ENCODE peak calls at places on chromosomes 4 and X, in four cellular contexts. Q is lower leg skin, J is uterus, C is OCI-LY7. I is an unnamed sample.

GRCh38 chrX:134484039-134484438 is 24.1 kb downstream of the HPRT1 start:
- DNase-seq in C (peak), Q (no peak), J (no peak), I (peak)

GRCh38 chrX:107601759-107602158 is 26.6 kb upstream of the PRPS1 start:
- DNase-seq in Q (no peak), C (no peak), J (no peak), I (no peak)

GRCh38 chr4:10161840-10162239 is 45.2 kb upstream of the WDR1 start:
- DNase-seq in C (no peak), J (no peak), Q (no peak), I (no peak)

GRCh38 chr4:53656421-53656981 is 65.2 kb upstream of the LNX1 start:
- DNase-seq in J (peak), Q (peak), C (no peak), I (no peak)

GRCh38 chr4:84924439-84924838 is 42.1 kb downstream of the WDFY3 start:
- DNase-seq in C (no peak), Q (no peak), J (no peak), I (no peak)

GRCh38 chr4:77203380-77204197 is 46.6 kb downstream of the CCNG2 start:
- DNase-seq in Q (peak), J (peak), C (peak), I (peak)

GRCh38 chr4:95077864-95078263 is 320.1 kb downstream of the BMPR1B start:
- DNase-seq in J (no peak), Q (no peak), C (no peak), I (no peak)

GRCh38 chrX:116499780-116500179 is 37.0 kb upstream of the CT83 start:
- DNase-seq in J (no peak), C (no peak), Q (peak), I (no peak)

GRCh38 chrX:24525455-24525854 is 60.4 kb downstream of the PDK3 start:
- DNase-seq in Q (no peak), J (no peak), C (no peak), I (no peak)

GRCh38 chr4:38503689-38504395 is 160.2 kb upstream of the KLF3 start:
- DNase-seq in J (no peak), C (peak), Q (no peak), I (peak)

GRCh38 chr4:7938513-7939376 is 916 bp downstream of the AFAP1 start:
- DNase-seq in J (no peak), C (no peak), Q (no peak), I (no peak)

GRCh38 chrX:119638725-119639471 is 32.7 kb upstream of the NKRF start:
- DNase-seq in Q (no peak), C (no peak), J (no peak), I (peak)

GRCh38 chrX:86002076-86002896 is 45.1 kb downstream of the CHM start:
- DNase-seq in Q (no peak), C (no peak), J (no peak), I (no peak)

GRCh38 chr4:37951465-37952352 is 8.5 kb upstream of the PTTG2 start:
- DNase-seq in Q (no peak), J (no peak), C (no peak), I (no peak)

GRCh38 chrX:71107762-71108360 is 1.3 kb upstream of the CXorf65 start:
- DNase-seq in C (no peak), J (no peak), Q (no peak), I (no peak)

GRCh38 chr4:85717366-85717765 is 242.4 kb downstream of the ARHGAP24 start:
- DNase-seq in Q (no peak), C (peak), J (no peak), I (no peak)

GRCh38 chrX:111465664-111466063 is 45.8 kb upstream of the SERTM2 start:
- DNase-seq in J (no peak), C (no peak), Q (no peak), I (no peak)

GRCh38 chr4:13642576-13642975 is 15.1 kb upstream of the BOD1L1 start:
- DNase-seq in C (no peak), Q (no peak), J (no peak), I (no peak)

GRCh38 chr4:43456383-43456782 is 563.9 kb downstream of the GRXCR1 start:
- DNase-seq in C (no peak), J (no peak), Q (no peak), I (no peak)

DNA sequence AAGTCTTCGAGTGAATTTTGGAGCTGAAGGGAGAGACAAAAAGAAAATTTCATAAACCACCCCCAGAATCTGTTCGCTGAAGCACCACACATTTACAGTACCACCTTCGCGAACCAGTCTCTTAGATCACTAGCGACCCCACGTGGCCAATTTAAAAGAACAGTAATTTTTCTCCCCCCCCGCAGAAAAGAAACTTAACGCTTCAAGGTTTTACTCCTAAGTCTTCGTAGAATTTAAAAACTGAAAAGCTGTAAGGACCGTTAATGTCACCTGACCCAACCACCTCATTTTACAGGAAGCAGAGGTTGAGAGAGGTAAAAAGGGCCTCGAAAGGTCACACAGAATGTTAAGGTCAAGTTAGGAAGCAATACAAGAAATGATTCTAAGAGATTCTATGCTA is 187.5 kb downstream of the QDPR start:
- DNase-seq in J (peak), C (peak), Q (no peak), I (no peak)
- H3K4me3 ChIP-seq in J (no peak), C (no peak), Q (no peak), I (no peak)

DNA sequence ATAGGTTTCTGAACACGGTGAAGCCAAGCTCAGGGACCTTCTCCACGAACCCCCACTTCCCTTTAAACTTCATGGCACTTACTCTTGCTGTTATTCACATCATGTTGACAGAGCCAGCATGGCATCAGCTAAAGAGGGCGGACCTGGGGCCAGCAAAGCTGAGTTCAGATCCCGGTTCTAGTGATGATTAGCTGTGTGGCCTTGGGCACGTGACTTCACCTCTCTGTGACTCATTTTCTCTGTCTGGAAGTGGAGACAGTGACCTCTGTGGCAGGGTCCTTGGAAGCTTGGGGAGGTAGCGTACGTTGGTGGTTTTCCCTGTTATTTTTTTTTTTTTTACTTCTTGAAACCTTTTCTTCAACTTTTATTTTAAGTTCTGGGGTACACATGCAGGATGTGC is 13.4 kb downstream of the EVC start:
- DNase-seq in Q (no peak), J (no peak), C (no peak), I (no peak)
- TF ChIP-seq CTCF in Q (no peak), J (no peak), C (no peak), I (no peak)

GRCh38 chrX:16137416-16138107 is 14.2 kb downstream of the GRPR start:
- DNase-seq in C (peak), Q (no peak), J (no peak), I (peak)

GRCh38 chrX:16138108-16138427 is 14.7 kb downstream of the GRPR start:
- DNase-seq in J (no peak), Q (no peak), C (peak), I (peak)

GRCh38 chrX:16140983-16141382 is 17.6 kb downstream of the GRPR start:
- DNase-seq in J (no peak), Q (no peak), C (no peak), I (no peak)

GRCh38 chrX:16143968-16144367 is 20.6 kb downstream of the GRPR start:
- DNase-seq in J (no peak), Q (no peak), C (no peak), I (no peak)

GRCh38 chrX:16140448-16140847 is 17.1 kb downstream of the GRPR start:
- DNase-seq in Q (no peak), J (no peak), C (no peak), I (no peak)
- H3K4me3 ChIP-seq in Q (no peak), J (no peak), C (no peak), I (no peak)

GRCh38 chr4:3791910-3792542 is 25.8 kb downstream of the ADRA2C start:
- DNase-seq in Q (no peak), C (peak), J (no peak), I (no peak)

GRCh38 chr4:3793545-3793944 is 27.4 kb downstream of the ADRA2C start:
- DNase-seq in J (no peak), C (no peak), Q (no peak), I (no peak)

GRCh38 chr4:3790006-3790561 is 23.9 kb downstream of the ADRA2C start:
- DNase-seq in C (no peak), J (no peak), Q (no peak), I (no peak)

GRCh38 chr4:3791256-3791655 is 25.1 kb downstream of the ADRA2C start:
- DNase-seq in J (no peak), C (no peak), Q (no peak), I (no peak)

DNA sequence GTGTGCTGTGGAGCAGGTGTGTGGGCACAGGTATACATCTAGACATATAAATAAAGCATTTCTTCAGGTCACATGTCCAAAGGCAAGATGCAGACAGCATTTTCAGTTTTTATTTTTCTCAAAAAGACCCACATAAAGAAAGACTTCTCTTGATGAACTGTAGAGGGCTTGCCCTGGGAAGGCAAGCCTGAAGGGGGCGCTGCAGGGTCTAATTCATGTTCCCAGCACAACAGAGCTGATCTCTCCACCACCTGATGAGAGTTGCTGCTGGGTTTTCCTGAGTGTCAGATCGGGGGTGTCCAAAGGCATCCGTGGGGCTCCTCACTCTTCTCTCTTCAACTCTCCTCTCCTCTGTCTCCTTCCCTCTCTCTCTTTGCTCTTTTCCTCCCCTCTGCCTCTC is 26.6 kb downstream of the ADRA2C start:
- DNase-seq in Q (no peak), C (no peak), J (no peak), I (no peak)
- TF ChIP-seq CTCF in Q (no peak), C (peak), J (no peak), I (no peak)

GRCh38 chr4:87005369-87005689 is 70.5 kb downstream of the AFF1 start:
- DNase-seq in Q (no peak), C (peak), J (no peak), I (no peak)
- H3K4me3 ChIP-seq in Q (no peak), C (peak), J (peak), I (peak)

GRCh38 chr4:117447925-117448324 is 362.5 kb upstream of the TRAM1L1 start:
- DNase-seq in J (no peak), Q (no peak), C (peak), I (no peak)
- TF ChIP-seq CTCF in J (no peak), Q (no peak), C (peak), I (peak)

DNA sequence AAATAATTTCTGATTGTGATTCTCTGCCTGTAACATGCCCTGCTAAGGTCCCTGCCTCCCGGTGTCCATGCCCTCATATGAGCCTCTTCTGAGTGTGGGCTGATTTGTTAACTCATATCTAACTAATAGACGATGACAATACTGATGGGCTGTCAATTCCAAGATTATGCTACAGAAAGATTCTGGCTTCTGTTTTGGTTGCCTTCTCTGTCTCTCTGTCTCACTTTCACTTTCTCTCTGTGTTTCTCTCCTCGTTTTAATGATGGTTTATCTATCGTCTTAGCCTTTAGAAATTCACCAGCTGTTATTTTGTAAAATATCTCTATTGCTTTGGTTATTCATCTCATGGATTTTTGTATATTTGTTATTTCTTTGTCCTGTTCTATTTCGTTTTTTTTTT is 312.5 kb upstream of the ANXA10 start:
- DNase-seq in C (no peak), J (no peak), Q (no peak), I (no peak)
- H3K4me3 ChIP-seq in C (no peak), J (no peak), Q (no peak), I (no peak)

GRCh38 chr4:16196482-16197393 is 29.5 kb downstream of the TAPT1 start:
- DNase-seq in Q (no peak), J (no peak), C (no peak), I (no peak)
- TF ChIP-seq CTCF in Q (no peak), J (peak), C (no peak), I (peak)

GRCh38 chr4:174929346-174929745 is 11.2 kb downstream of the ADAM29 start:
- DNase-seq in C (peak), Q (no peak), J (no peak), I (no peak)

GRCh38 chr4:174926958-174927357 is 8.8 kb downstream of the ADAM29 start:
- DNase-seq in Q (no peak), C (peak), J (no peak), I (no peak)

GRCh38 chr4:174930895-174931294 is 12.7 kb downstream of the ADAM29 start:
- DNase-seq in Q (no peak), J (no peak), C (peak), I (no peak)

GRCh38 chr4:174928575-174929253 is 10.6 kb downstream of the ADAM29 start:
- DNase-seq in J (no peak), C (peak), Q (no peak), I (no peak)

GRCh38 chr4:174928174-174928573 is 10.0 kb downstream of the ADAM29 start:
- DNase-seq in Q (no peak), J (no peak), C (peak), I (peak)
- H3K4me3 ChIP-seq in Q (no peak), J (no peak), C (peak), I (no peak)

DNA sequence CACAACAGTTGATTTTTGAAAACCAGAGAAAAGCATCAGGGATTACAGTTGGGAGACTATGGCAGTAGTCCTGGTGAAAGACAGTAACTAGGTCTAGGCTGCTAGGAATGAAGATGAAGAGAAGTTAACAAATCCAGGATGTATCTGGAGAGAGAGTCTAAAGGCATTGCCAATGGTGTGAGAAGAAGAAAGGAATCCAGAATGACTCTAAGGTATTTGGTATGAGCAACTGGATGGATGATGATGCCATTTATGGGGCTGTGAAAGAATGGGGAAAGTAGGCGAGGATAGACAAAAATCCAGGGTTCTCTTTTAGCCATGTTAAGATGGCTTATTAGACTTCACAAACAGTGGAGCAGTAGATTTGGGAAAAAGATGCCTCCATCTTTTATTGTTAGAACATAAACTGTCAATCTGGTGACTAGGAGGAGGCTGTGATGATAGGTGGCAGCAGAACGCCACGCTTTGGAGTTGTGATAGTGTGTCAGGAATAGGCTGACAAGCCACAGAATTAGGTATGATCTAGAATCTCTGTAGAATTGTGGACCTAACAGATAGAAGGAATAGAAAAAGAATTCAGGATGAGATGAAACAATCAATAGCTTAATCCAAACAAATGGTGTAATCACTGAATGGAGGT is 27.3 kb upstream of the JADE1 start:
- DNase-seq in C (peak), J (peak), Q (no peak), I (no peak)
- TF ChIP-seq CTCF in C (peak), J (no peak), Q (no peak), I (peak)